ENCODE peak calls at places on chromosomes 16 and 17, in eight cellular contexts. K, W, I, F, Q, G, N and B are unnamed samples.

GRCh38 chr16:51752596-51752995 is 601.5 kb upstream of the SALL1 start:
- DNase-seq in W (no peak), K (no peak), N (no peak), G (no peak), F (no peak), Q (no peak), I (no peak), B (no peak)

GRCh38 chr17:7173687-7174602 is 5.2 kb downstream of the ASGR1 start:
- DNase-seq in N (peak; percentile 54), G (peak; percentile 85), I (peak; percentile 96), W (no peak), F (peak; percentile 93), K (peak; percentile 63), Q (peak; percentile 90), B (peak; percentile 40)

GRCh38 chr17:80279895-80280294 is 19.2 kb downstream of the RNF213 start:
- DNase-seq in G (no peak), W (peak; percentile 80), F (no peak), I (no peak), K (no peak), N (no peak), Q (peak; percentile 53), B (no peak)

GRCh38 chr17:80964859-80965580 is 26.6 kb upstream of the CHMP6 start:
- DNase-seq in W (no peak), N (no peak), I (no peak), K (no peak), G (peak; percentile 78), F (peak; percentile 57), Q (peak; percentile 66), B (no peak)

GRCh38 chr16:57600048-57600835 is 28.2 kb upstream of the ADGRG1 start:
- DNase-seq in Q (peak; percentile 84), W (peak; percentile 45), N (no peak), K (peak; percentile 72), I (peak; percentile 91), G (peak; percentile 87), F (peak; percentile 85), B (no peak)

GRCh38 chr17:1100382-1100781 is 79.4 kb downstream of the ABR start:
- DNase-seq in F (no peak), W (no peak), N (no peak), I (no peak), Q (peak; percentile 45), K (no peak), G (no peak), B (no peak)

GRCh38 chr16:71557954-71558582 is 18.8 kb downstream of the TAT start:
- DNase-seq in N (no peak), F (no peak), W (no peak), G (no peak), K (no peak), I (no peak), Q (no peak), B (no peak)

GRCh38 chr17:47959825-47960655 is 2.4 kb upstream of the PRR15L start:
- DNase-seq in K (no peak), Q (no peak), G (no peak), W (no peak), I (no peak), F (no peak), N (no peak), B (no peak)

GRCh38 chr16:4330277-4330882 is 14.5 kb downstream of the GLIS2 start:
- DNase-seq in F (peak; percentile 81), K (peak; percentile 83), G (peak; percentile 96), I (peak; percentile 77), Q (peak; percentile 96), N (peak; percentile 67), W (peak; percentile 32), B (peak; percentile 64)

GRCh38 chr16:1188781-1189189 is 35.9 kb downstream of the CACNA1H start:
- DNase-seq in F (peak; percentile 90), K (peak; percentile 87), N (peak; percentile 47), Q (no peak), G (no peak), W (peak; percentile 19), I (peak; percentile 77), B (peak; percentile 18)

GRCh38 chr16:12146966-12147365 is 170.4 kb downstream of the SNX29 start:
- DNase-seq in W (no peak), Q (no peak), I (no peak), K (no peak), F (no peak), N (no peak), G (peak; percentile 4), B (no peak)

GRCh38 chr16:53043986-53044571 is 8.6 kb downstream of the CHD9NB start:
- DNase-seq in F (peak; percentile 67), N (no peak), W (peak; percentile 43), G (no peak), I (peak; percentile 91), K (no peak), Q (no peak), B (no peak)

GRCh38 chr17:8243827-8244226 is 4.0 kb downstream of the CTC1 start:
- DNase-seq in N (no peak), Q (no peak), I (no peak), K (no peak), G (no peak), W (no peak), F (no peak), B (no peak)

GRCh38 chr17:77076046-77076882 is 64.5 kb upstream of the SEC14L1 start:
- DNase-seq in F (no peak), K (no peak), Q (peak; percentile 14), I (no peak), N (no peak), W (no peak), G (no peak), B (no peak)

GRCh38 chr17:46896991-46897390 is 26.0 kb upstream of the GOSR2 start:
- DNase-seq in I (no peak), G (peak; percentile 40), N (no peak), W (no peak), Q (no peak), F (no peak), K (no peak), B (no peak)

GRCh38 chr16:23434380-23434779 is 18.6 kb downstream of the COG7 start:
- DNase-seq in Q (no peak), K (peak; percentile 71), I (no peak), N (no peak), W (peak; percentile 56), F (peak; percentile 65), G (no peak), B (no peak)

GRCh38 chr16:26658486-26658885 is 408.2 kb upstream of the C16orf82 start:
- DNase-seq in W (no peak), I (no peak), G (no peak), K (no peak), F (no peak), N (no peak), Q (no peak), B (no peak)

GRCh38 chr16:85090873-85091521 is 21.3 kb downstream of the CIBAR2 start:
- DNase-seq in Q (no peak), G (no peak), K (no peak), F (no peak), N (peak; percentile 38), I (no peak), W (no peak), B (no peak)

GRCh38 chr17:79216391-79216790 is 141.8 kb downstream of the ENGASE start:
- DNase-seq in N (no peak), K (no peak), Q (no peak), F (no peak), G (no peak), W (no peak), I (no peak), B (no peak)

GRCh38 chr17:79214940-79215604 is 140.4 kb downstream of the ENGASE start:
- DNase-seq in K (no peak), I (no peak), N (no peak), Q (peak; percentile 50), W (no peak), F (no peak), G (no peak), B (no peak)

GRCh38 chr17:79215631-79216030 is 141.0 kb downstream of the ENGASE start:
- DNase-seq in F (no peak), K (no peak), Q (no peak), N (no peak), W (no peak), I (no peak), G (no peak), B (no peak)

GRCh38 chr17:79213305-79213704 is 138.7 kb downstream of the ENGASE start:
- DNase-seq in K (no peak), Q (peak; percentile 39), G (no peak), I (peak; percentile 77), N (no peak), F (no peak), W (no peak), B (no peak)

DNA sequence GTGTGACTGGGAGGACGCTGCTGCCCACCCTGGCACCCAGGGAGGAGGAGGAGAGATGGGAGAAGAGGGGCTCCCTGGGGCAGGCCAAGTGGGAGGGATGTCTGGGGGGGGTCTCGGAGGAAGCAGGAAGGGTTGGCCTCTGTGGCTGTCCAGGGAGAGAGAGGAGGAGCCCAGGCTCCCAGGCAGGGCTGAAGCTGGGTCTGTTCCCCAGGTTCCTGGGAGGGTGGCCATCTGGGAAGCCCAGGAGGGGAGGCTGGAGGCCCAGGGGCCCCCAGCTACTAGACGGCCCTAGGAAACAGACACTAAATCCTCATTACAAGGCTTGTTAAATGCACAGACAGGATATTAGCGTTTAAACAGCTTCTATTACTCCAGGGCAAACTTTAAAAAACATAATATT is 139.8 kb downstream of the ENGASE start:
- DNase-seq in W (no peak), G (no peak), F (no peak), N (no peak), Q (peak; percentile 39), K (no peak), I (no peak), B (no peak)
- H3K27me3 ChIP-seq in W (peaks cover 19% of the 10 kb centered on the region), G (peaks cover 82% of the 10 kb centered on the region), F (no peaks in the 10 kb centered on the region), N (peaks cover 4% of the 10 kb centered on the region), Q (peaks cover 1% of the 10 kb centered on the region), K (no peaks in the 10 kb centered on the region), I (no peaks in the 10 kb centered on the region), B (peaks cover 29% of the 10 kb centered on the region)

GRCh38 chr17:58534331-58534730 is 19.9 kb upstream of the MTMR4 start:
- DNase-seq in W (no peak), I (no peak), Q (no peak), N (no peak), K (no peak), F (no peak), G (peak; percentile 24), B (no peak)
- TF ChIP-seq CTCF in W (no peak), I (peak; percentile 41), Q (no peak), N (no peak), K (no peak), F (no peak), G (no peak), B (no peak)

GRCh38 chr17:4999429-5000093 is 1.8 kb downstream of the KIF1C start:
- DNase-seq in F (no peak), K (no peak), N (no peak), W (no peak), I (no peak), Q (no peak), G (no peak), B (no peak)
- H3K27ac ChIP-seq in F (no peak overlapping the region), K (peak overlapping the region; percentile 87), N (no peak overlapping the region), W (no peak overlapping the region), I (no peak overlapping the region), Q (peak overlapping the region; percentile 92), G (peak overlapping the region; percentile 91), B (no peak overlapping the region)

DNA sequence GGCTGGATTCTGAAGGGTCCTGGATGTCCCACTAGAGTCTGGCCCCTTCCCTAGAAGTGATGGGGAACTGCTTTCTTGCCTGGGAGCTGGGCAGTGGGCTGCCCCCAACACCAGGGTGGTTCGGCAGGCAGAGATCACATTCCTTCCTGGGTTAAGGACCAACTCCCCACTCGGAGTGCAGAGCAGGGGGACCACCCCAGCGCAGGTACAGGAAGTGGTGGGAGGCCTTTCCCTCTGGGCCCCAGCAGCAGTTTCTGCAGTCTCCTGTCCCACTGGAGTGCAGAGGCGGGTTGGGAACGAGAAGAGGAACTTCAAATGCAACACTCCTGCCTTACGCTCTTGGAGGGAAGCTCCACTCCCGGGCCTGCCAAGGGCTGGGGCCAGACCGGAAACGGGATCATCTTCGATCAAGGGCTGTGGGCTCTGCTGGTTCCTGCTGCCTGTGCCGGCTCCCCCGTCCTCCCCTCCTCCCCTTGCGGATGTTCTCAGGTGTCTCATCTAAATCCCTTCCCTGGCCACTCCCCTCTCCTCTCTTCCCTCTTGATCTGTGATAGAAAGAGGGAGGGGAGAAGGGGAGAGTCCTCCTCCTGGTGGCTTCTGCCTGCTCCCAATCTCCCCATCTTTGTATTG is 9.0 kb upstream of the NGFR start:
- DNase-seq in F (peak; percentile 86), W (no peak), Q (no peak), G (no peak), K (peak; percentile 36), N (no peak), I (peak; percentile 99), B (no peak)
- H3K27me3 ChIP-seq in F (peaks cover 6% of the 10 kb centered on the region), W (no peaks in the 10 kb centered on the region), Q (peaks cover 12% of the 10 kb centered on the region), G (peaks cover 45% of the 10 kb centered on the region), K (no peaks in the 10 kb centered on the region), N (peaks cover 3% of the 10 kb centered on the region), I (no peaks in the 10 kb centered on the region), B (peaks cover 29% of the 10 kb centered on the region)